ENCODE peak calls at places on chromosomes 12 and 14, in eight cellular contexts. Y is stimulated activated CD4-positive, alpha-beta T cell treated with anti-CD3 and anti-CD28 coated beads, Interleukin-15, amount 100 ng/mL, for 24 hours; D is T-helper 2 cell; K is ascending aorta; C is B cell; M is AG09309; B is stimulated activated CD8-positive, alpha-beta memory T cell treated with anti-CD3 and anti-CD28 coated beads, Interleukin-12 subunit alpha, Interleukin-12 subunit beta, amount 100 ng/mL, for 4 hours; X is stomach. N is an unnamed sample.

GRCh38 chr14:104579507-104579906 is at the start of gene C14orf180:
- DNase-seq in B (no peak), D (no peak), K (no peak), C (no peak), X (peak), M (no peak), Y (no peak), N (no peak)

GRCh38 chr14:29740491-29740890 is 187.2 kb downstream of the PRKD1 start:
- DNase-seq in C (no peak), B (no peak), X (no peak), M (no peak), K (no peak), Y (no peak), D (no peak), N (no peak)

GRCh38 chr14:43729149-43729548 is 777.9 kb downstream of the FSCB start:
- DNase-seq in M (no peak), B (no peak), C (no peak), D (no peak), X (no peak), K (no peak), Y (no peak), N (no peak)

GRCh38 chr12:15214851-15215601 is 6.2 kb downstream of the RERG start:
- DNase-seq in B (no peak), Y (no peak), K (no peak), M (no peak), D (no peak), C (no peak), X (no peak), N (no peak)

GRCh38 chr12:60501124-60501729 is 905.4 kb downstream of the SLC16A7 start:
- DNase-seq in D (no peak), X (no peak), M (no peak), B (no peak), K (no peak), C (no peak), Y (no peak), N (no peak)

GRCh38 chr14:68977741-68978549 is 1.2 kb downstream of the ACTN1 start:
- DNase-seq in M (peak), X (peak), B (peak), K (peak), C (no peak), D (no peak), Y (peak), N (peak)

GRCh38 chr12:105235299-105235746 is 651 bp downstream of the APPL2 start:
- DNase-seq in M (no peak), Y (no peak), K (no peak), X (no peak), C (no peak), B (no peak), D (no peak), N (peak)

GRCh38 chr12:47094804-47095203 is 15.0 kb upstream of the AMIGO2 start:
- DNase-seq in D (no peak), M (no peak), C (no peak), Y (no peak), B (no peak), X (no peak), K (no peak), N (no peak)

GRCh38 chr14:53408175-53408879 is 255.2 kb upstream of the DDHD1 start:
- DNase-seq in M (no peak), C (no peak), Y (no peak), D (no peak), K (no peak), X (no peak), B (no peak), N (no peak)

GRCh38 chr12:104443008-104443407 is 13.7 kb upstream of the CHST11 start:
- DNase-seq in B (no peak), Y (no peak), D (no peak), X (no peak), K (no peak), C (no peak), M (no peak), N (no peak)

GRCh38 chr12:117309276-117309885 is 52.0 kb downstream of the NOS1 start:
- DNase-seq in K (no peak), C (no peak), D (no peak), M (no peak), X (no peak), B (no peak), Y (no peak), N (no peak)